ENCODE peak calls at places on chromosomes 11 and 22, in five cellular contexts. N is A549, D is transverse colon, L is IMR-90, A is stomach. F is an unnamed sample.
A peak's percentile ranks its signal among the peaks of the same experiment; 100 is the strongest.

GRCh38 chr11:115439385-115439784 is 64.8 kb downstream of the CADM1 start:
- DNase-seq in N (no peak), D (no peak), L (peak; percentile 79), A (no peak), F (no peak)

GRCh38 chr11:122656631-122657101 is 1.1 kb downstream of the UBASH3B start:
- DNase-seq in D (peak; percentile 30), N (peak; percentile 60), L (peak; percentile 56), A (peak; percentile 64), F (peak; percentile 32)

GRCh38 chr22:44341431-44342346 is 28.9 kb upstream of the SHISAL1 start:
- DNase-seq in N (no peak), L (peak; percentile 69), D (peak; percentile 16), A (peak; percentile 79), F (no peak)

GRCh38 chr11:64092119-64092760 is 56.5 kb downstream of the FLRT1 start:
- DNase-seq in L (no peak), D (no peak), N (no peak), A (no peak), F (no peak)

GRCh38 chr11:33952805-33953204 is 60.9 kb upstream of the LMO2 start:
- DNase-seq in L (no peak), N (no peak), D (no peak), A (no peak), F (no peak)

GRCh38 chr22:42814215-42814614 is 42.9 kb downstream of the ARFGAP3 start:
- DNase-seq in N (no peak), D (no peak), L (no peak), A (no peak), F (no peak)

GRCh38 chr22:22800716-22801115 is 86.9 kb upstream of the IGLL5 start:
- DNase-seq in A (no peak), L (peak; percentile 4), N (no peak), D (no peak), F (no peak)

GRCh38 chr11:35030716-35031213 is 108.2 kb upstream of the CD44 start:
- DNase-seq in D (peak; percentile 25), A (no peak), N (peak; percentile 77), L (peak; percentile 98), F (peak; percentile 90)

GRCh38 chr22:36770946-36771340 is 5.0 kb downstream of the IFT27 start:
- DNase-seq in L (no peak), D (no peak), N (no peak), A (no peak), F (no peak)

GRCh38 chr11:58573451-58574104 is 2.1 kb downstream of the LPXN start:
- DNase-seq in N (peak; percentile 24), D (no peak), L (peak; percentile 85), A (no peak), F (peak; percentile 77)

GRCh38 chr22:36594569-36594968 is 65.6 kb upstream of the EIF3D start:
- DNase-seq in N (no peak), D (no peak), L (no peak), A (no peak), F (no peak)

GRCh38 chr22:44939451-44939850 is 70.4 kb downstream of the PHF21B start:
- DNase-seq in L (no peak), D (no peak), A (no peak), N (no peak), F (no peak)

GRCh38 chr11:67278135-67278938 is 10.8 kb upstream of the ANKRD13D start:
- DNase-seq in A (no peak), N (no peak), L (no peak), D (no peak), F (no peak)

GRCh38 chr11:114354076-114354475 is 46.2 kb downstream of the C11orf71 start:
- DNase-seq in L (peak; percentile 94), D (no peak), N (no peak), A (no peak), F (no peak)

GRCh38 chr11:16000065-16000464 is 356.3 kb downstream of the SOX6 start:
- DNase-seq in A (no peak), L (peak; percentile 86), D (no peak), N (no peak), F (no peak)

GRCh38 chr11:111046291-111046690 is 199.2 kb upstream of the POU2AF2 start:
- DNase-seq in L (peak; percentile 12), A (no peak), D (no peak), N (no peak), F (no peak)

GRCh38 chr11:114195981-114196731 is 100.0 kb upstream of the NNMT start:
- DNase-seq in A (peak; percentile 78), D (no peak), L (no peak), N (no peak), F (no peak)

GRCh38 chr11:119172513-119172912 is 4.0 kb downstream of the NLRX1 start:
- DNase-seq in L (no peak), A (no peak), N (no peak), D (no peak), F (no peak)

GRCh38 chr11:8361664-8362210 is 98.1 kb upstream of the LMO1 start:
- DNase-seq in L (no peak), N (no peak), D (no peak), A (no peak), F (no peak)

GRCh38 chr11:8361206-8361605 is 97.5 kb upstream of the LMO1 start:
- DNase-seq in D (no peak), A (no peak), L (no peak), N (no peak), F (no peak)

GRCh38 chr11:8357891-8358566 is 94.4 kb upstream of the LMO1 start:
- DNase-seq in L (no peak), D (no peak), N (no peak), A (no peak), F (no peak)

GRCh38 chr11:8359521-8359920 is 95.8 kb upstream of the LMO1 start:
- DNase-seq in A (no peak), N (no peak), D (no peak), L (no peak), F (no peak)

DNA sequence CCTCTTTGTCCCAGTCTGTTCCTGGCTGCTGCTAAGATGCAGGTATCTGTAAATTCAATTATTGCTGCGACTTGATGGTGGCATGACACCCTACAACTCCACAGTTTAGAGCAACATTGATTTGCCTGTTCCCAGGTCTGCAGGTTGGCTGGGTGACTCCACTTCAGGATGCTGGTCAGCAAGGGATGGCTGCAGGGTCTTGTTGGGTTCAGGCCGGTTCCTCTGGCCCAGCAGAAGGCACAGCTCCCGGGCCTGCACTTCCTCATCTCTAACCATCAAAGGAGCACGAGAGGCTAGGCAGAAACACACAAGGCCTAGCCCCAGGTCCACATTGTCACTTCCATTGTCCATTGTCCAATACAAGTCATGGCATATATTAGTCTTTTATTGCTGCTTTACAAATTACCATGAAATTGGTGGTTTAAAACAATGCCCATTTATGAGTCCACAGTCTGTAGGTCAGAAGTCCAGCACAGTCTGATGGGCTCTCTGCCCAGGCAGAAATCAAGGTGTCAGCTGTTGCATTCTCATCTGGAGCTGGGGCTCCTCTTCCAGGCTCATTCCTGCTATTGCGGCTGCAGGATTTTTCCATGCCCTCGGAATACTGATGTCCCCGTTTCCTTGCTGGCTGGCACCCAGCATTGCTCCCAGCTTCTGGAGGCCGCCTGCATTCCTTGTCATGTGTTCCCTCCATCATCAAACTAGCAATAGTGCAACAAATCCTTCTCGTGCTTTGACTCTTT is 96.6 kb upstream of the LMO1 start:
- DNase-seq in L (no peak), N (no peak), D (no peak), A (no peak), F (no peak)
- TF ChIP-seq CTCF in L (no peak), N (no peak), D (no peak), A (no peak), F (no peak)

GRCh38 chr11:3074912-3075589 is 17.8 kb upstream of the CARS1 start:
- DNase-seq in L (no peak), A (no peak), N (no peak), D (peak; percentile 48), F (no peak)
- TF ChIP-seq POLR2A in L (no peak), A (no peak), N (no peak), D (no peak), F (no peak)

DNA sequence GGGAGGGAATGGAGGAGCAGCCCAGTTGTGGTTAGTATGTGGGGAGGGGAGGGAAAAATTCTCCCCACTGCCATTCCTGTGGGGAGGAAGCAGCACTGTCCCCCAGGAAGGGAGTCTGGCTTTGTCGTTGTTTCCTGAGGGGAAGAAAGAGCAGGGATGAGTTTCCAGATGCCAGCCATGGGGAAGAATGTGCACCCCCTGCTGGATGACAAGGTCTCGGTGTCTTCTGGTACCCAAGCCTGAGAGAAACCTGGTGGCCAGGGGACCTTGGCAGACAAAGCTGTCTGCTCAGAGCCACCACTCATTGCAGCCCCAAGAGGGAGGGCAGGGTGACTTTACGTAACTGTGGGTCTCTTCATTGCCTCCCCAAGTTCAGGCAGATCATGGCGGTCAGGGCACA is 81.3 kb upstream of the CD82 start:
- DNase-seq in N (peak; percentile 26), L (peak; percentile 5), A (no peak), D (no peak), F (peak; percentile 26)
- TF ChIP-seq CTCF in N (peak; percentile 34), L (peak; percentile 39), A (no peak), D (no peak), F (no peak)

DNA sequence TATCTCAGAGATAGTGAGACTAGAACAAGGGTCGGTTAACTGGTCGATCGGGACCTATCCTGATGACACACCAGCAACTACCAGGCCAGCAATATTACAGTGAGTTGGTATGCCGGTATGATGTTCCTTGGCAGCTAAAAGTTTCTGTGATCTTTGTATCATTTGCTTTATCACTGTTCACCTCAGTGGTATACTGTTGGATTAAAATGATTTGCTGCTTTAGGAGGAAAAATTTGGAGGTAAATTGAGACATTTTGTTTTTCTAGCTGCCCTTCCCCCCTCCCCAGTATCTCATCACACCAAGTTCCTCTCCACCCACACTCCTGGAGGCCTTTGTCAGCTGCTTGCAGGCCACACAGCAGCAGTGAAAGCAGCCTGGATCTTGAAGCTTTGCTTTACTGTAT is 6.9 kb upstream of the SIDT2 start:
- DNase-seq in N (no peak), A (peak; percentile 17), L (peak; percentile 54), D (no peak), F (peak; percentile 53)
- TF ChIP-seq POLR2A in N (no peak), A (no peak), L (no peak), D (no peak), F (no peak)

GRCh38 chr11:72686639-72687215 is 12.5 kb upstream of the PDE2A start:
- DNase-seq in N (no peak), D (no peak), L (peak; percentile 16), A (no peak), F (no peak)

GRCh38 chr11:72683782-72684200 is 9.6 kb upstream of the PDE2A start:
- DNase-seq in D (peak; percentile 60), L (peak; percentile 19), N (peak; percentile 85), A (peak; percentile 68), F (peak; percentile 78)

GRCh38 chr11:72682238-72682872 is 8.1 kb upstream of the PDE2A start:
- DNase-seq in A (no peak), D (no peak), L (no peak), N (no peak), F (no peak)

GRCh38 chr11:72685560-72686480 is 11.6 kb upstream of the PDE2A start:
- DNase-seq in A (no peak), D (peak; percentile 35), L (peak; percentile 19), N (no peak), F (no peak)

DNA sequence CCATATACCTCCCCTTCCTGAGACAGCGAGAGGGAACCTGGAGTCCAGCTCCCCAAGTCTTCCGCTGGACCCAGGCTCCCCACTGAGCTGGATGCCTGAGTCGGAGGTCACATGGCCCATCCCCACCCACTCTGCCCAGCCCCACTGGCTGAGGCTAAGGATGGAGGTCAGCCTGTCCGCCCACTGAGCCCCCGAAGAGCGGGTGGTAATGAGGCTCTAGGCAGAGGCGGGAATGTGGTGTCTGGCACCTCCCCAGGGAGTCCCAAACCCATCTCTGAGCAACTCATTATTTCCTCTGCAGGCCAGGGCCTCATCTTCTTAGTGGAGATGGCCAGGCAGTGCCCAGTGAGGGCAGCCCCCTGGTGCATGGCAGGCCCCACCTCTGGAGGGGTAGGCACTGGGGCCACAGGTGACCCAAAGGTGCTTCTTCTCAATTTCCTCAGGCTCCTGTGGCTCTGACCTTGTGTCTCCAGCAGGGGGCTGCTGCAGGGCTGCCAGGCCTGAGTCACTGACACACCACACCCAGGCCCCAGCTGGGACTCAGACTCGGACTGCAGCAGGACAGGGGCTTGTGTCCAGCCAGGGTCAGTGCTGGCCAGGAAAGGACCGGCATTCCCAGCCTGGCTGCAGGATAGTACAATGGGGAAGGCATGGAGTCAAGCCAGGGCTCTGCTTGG is 10.2 kb upstream of the PDE2A start:
- DNase-seq in N (peak; percentile 97), A (peak; percentile 68), D (peak; percentile 58), L (peak; percentile 57), F (peak; percentile 78)
- TF ChIP-seq CTCF in N (peak; percentile 59), A (peak; percentile 6), D (peak; percentile 41), L (peak; percentile 57), F (peak; percentile 66)